ENCODE peak calls at places on chromosomes 4 and X, in six cellular contexts. N is HCT116, D is ovary, U is adrenal gland, B is BE2C, C is endodermal cell. M is an unnamed sample. For H3K4me1, the result is how much of the 10 kb centered on the place peaks cover.

GRCh38 chr4:10861036-10861435 is 176.5 kb upstream of the CLNK start:
- DNase-seq in N (no peak), D (no peak), U (no peak), B (no peak), C (no peak), M (no peak)

GRCh38 chrX:20479896-20480295 is 213.2 kb upstream of the RPS6KA3 start:
- DNase-seq in N (no peak), D (no peak), U (no peak), B (no peak), C (no peak), M (no peak)

GRCh38 chr4:40369437-40370278 is 34.5 kb downstream of the CHRNA9 start:
- DNase-seq in N (no peak), D (no peak), U (no peak), B (no peak), C (no peak), M (no peak)

GRCh38 chr4:73682508-73682907 is 57.9 kb upstream of the CXCL8 start:
- DNase-seq in N (no peak), D (no peak), U (no peak), B (no peak), C (no peak), M (no peak)

GRCh38 chr4:177275999-177276398 is 33.7 kb upstream of the NEIL3 start:
- DNase-seq in N (no peak), D (no peak), U (no peak), B (no peak), C (no peak), M (no peak)

GRCh38 chrX:96407043-96407442 is 277.6 kb upstream of the DIAPH2 start:
- DNase-seq in N (no peak), D (peak), U (peak), B (no peak), C (peak), M (no peak)

GRCh38 chr4:13656569-13656988 is 29.1 kb upstream of the BOD1L1 start:
- DNase-seq in N (no peak), D (peak), U (peak), B (peak), C (peak), M (peak)

GRCh38 chr4:98514930-98515809 is 143.2 kb downstream of the TSPAN5 start:
- DNase-seq in N (no peak), D (no peak), U (no peak), B (no peak), C (peak), M (no peak)

GRCh38 chrX:26649534-26649933 is 433.6 kb downstream of the MAGEB5 start:
- DNase-seq in N (peak), D (no peak), U (no peak), B (peak), C (no peak), M (no peak)

GRCh38 chr4:39758176-39758575 is 60.2 kb downstream of the UBE2K start:
- DNase-seq in N (no peak), D (no peak), U (no peak), B (no peak), C (no peak), M (no peak)

GRCh38 chrX:12197030-12197429 is 58.8 kb downstream of the FRMPD4 start:
- DNase-seq in N (no peak), D (no peak), U (no peak), B (no peak), C (no peak), M (no peak)

GRCh38 chr4:71568131-71568530 is 215.7 kb downstream of the GC start:
- DNase-seq in N (no peak), D (no peak), U (no peak), B (no peak), C (peak), M (no peak)

GRCh38 chr4:151961456-151961855 is 200.6 kb upstream of the GATB start:
- DNase-seq in N (no peak), D (no peak), U (no peak), B (no peak), C (no peak), M (no peak)

GRCh38 chrX:22310779-22311178 is 38.1 kb downstream of the CBLL2 start:
- DNase-seq in N (no peak), D (no peak), U (no peak), B (no peak), C (no peak), M (no peak)

GRCh38 chrX:20383487-20383886 is 116.8 kb upstream of the RPS6KA3 start:
- DNase-seq in N (no peak), D (no peak), U (no peak), B (no peak), C (no peak), M (no peak)

GRCh38 chr4:98780111-98780549 is 121.7 kb upstream of the TSPAN5 start:
- DNase-seq in N (no peak), D (no peak), U (no peak), B (no peak), C (no peak), M (no peak)

GRCh38 chr4:126697748-126698147 is 935.0 kb upstream of the INTU start:
- DNase-seq in N (no peak), D (no peak), U (no peak), B (no peak), C (no peak), M (no peak)

DNA sequence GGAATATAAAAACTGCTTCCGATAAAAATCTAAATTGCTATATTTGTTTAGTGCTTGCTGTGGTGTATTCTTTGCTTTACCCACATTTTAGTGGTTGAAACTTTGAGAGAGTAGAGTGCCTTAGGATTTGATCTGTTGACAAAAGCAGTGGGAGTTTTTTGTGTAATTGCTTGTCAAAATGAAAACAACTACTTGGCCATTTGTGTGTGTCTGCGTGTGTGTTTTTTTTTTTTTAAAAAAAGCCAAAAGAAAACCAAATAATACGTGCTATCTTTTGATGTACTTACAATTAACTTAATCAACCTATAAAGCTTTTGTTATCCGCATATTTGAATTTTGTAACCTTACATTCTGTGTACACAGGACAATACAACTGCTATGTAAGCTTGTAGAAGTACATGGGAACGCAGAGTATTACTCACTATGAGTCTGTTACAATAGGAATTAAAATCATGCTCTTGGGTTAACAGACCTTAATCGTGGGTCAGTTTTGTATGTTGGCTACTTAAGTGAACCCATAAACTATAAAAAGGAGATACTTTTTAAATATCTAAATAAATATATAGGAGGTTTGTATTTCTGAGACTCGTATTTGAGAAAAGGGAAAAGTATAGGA is 353.5 kb downstream of the ARHGAP24 start:
- DNase-seq in N (no peak), D (no peak), U (no peak), B (no peak), C (no peak), M (no peak)
- H3K4me3 ChIP-seq in N (no peak), D (no peak), U (no peak), B (no peak), C (peak), M (peak)

GRCh38 chrX:136205882-136206281 is 45.3 kb downstream of the MAP7D3 start:
- DNase-seq in N (no peak), D (no peak), U (no peak), B (peak), C (peak), M (no peak)
- H3K4me1 ChIP-seq in N (under half), D (under half), U (under half), B (under half), C (under half), M (under half)

DNA sequence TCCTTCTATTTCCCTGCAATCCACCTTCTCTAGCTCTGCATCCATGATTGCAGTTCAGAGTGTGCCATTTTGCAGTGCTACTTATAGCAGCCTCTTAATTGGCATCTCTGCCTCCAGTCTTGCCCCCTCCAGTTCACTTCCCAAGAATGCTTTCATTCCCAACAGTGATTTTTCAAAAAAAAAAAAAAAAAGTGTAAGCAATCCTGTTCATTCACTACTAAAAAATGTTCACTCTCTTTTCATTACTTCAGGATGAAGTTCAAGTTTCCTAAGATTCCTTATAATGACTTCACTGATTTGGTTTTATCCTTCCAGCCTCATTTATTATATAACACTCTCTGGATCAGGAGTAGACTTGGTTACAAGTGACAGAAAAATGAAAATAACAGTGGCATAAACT is 124.7 kb upstream of the LNX1 start:
- DNase-seq in N (no peak), D (no peak), U (no peak), B (no peak), C (no peak), M (no peak)
- H3K4me3 ChIP-seq in N (no peak), D (no peak), U (no peak), B (no peak), C (no peak), M (no peak)

GRCh38 chr4:1171306-1172227 is 816 bp downstream of the SPON2 start:
- DNase-seq in N (no peak), D (peak), U (no peak), B (no peak), C (peak), M (no peak)
- H3K4me1 ChIP-seq in N (under half), D (under half), U (under half), B (under half), C (under half), M (under half)

DNA sequence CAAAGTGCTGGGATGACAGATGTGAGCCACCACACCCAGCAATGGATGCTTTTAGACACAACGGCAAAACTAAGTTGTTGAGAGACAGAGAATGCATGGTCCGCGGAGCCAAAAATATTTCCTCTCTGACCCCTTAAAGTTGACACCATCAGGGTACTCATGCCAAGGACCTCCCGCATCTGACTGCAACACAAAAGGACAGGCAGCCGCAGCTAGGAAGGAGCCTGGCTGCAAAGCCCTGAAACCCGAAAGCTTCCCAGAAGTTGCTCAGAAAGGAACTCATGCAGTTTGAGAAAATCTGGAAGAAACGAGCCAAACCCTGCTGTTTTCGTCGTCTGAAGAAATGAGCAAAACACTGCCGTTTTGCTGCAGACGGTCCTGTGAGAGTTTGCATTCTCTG is 16.5 kb downstream of the DHRSX start:
- DNase-seq in N (no peak), D (no peak), U (no peak), B (no peak), C (no peak), M (no peak)
- H3K4me3 ChIP-seq in N (no peak), D (peak), U (no peak), B (no peak), C (no peak), M (no peak)

GRCh38 chrX:153938226-153938786 is 3.5 kb upstream of the NAA10 start:
- DNase-seq in N (no peak), D (no peak), U (no peak), B (no peak), C (no peak), M (no peak)

GRCh38 chrX:153941331-153942252 is 2.9 kb downstream of the RENBP start:
- DNase-seq in N (no peak), D (no peak), U (no peak), B (no peak), C (no peak), M (no peak)

GRCh38 chrX:153937056-153937455 is 2.2 kb upstream of the NAA10 start:
- DNase-seq in N (no peak), D (no peak), U (no peak), B (no peak), C (no peak), M (no peak)

GRCh38 chrX:153935326-153935851 is 552 bp upstream of the NAA10 start:
- DNase-seq in N (no peak), D (no peak), U (no peak), B (no peak), C (peak), M (no peak)

GRCh38 chrX:153939573-153939972 is 4.7 kb upstream of the NAA10 start:
- DNase-seq in N (no peak), D (no peak), U (no peak), B (no peak), C (no peak), M (no peak)
- H3K4me1 ChIP-seq in N (under half), D (under half), U (under half), B (under half), C (under half), M (under half)

GRCh38 chr4:134202557-134202956 is 968 bp upstream of the PABPC4L start:
- DNase-seq in N (no peak), D (no peak), U (no peak), B (no peak), C (no peak), M (no peak)

GRCh38 chr4:134200811-134201215 is 776 bp downstream of the PABPC4L start:
- DNase-seq in N (no peak), D (no peak), U (no peak), B (peak), C (no peak), M (no peak)

GRCh38 chr4:134201216-134202098 is at the start of gene PABPC4L:
- DNase-seq in N (no peak), D (peak), U (peak), B (peak), C (peak), M (no peak)

DNA sequence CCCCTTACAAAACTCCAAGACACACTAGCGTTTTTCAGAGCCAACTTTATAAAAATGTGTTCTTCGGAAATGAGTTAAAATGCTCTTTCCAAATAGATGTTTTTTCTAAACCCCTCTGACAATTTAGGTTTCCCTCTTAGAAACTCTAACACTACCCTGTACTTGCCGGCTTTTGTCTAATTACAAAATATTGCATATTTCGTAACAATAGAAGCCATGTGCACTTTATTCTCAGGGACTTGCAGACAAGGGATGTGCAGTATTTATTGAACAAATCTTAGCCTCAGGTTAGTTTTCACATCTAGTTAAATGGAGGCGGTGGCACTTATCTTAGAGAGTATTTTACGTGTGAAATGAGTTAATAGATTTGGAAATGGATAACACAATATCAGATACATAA is 547 bp upstream of the PABPC4L start:
- DNase-seq in N (no peak), D (no peak), U (no peak), B (no peak), C (no peak), M (no peak)
- H3K4me3 ChIP-seq in N (no peak), D (peak), U (no peak), B (peak), C (peak), M (no peak)

DNA sequence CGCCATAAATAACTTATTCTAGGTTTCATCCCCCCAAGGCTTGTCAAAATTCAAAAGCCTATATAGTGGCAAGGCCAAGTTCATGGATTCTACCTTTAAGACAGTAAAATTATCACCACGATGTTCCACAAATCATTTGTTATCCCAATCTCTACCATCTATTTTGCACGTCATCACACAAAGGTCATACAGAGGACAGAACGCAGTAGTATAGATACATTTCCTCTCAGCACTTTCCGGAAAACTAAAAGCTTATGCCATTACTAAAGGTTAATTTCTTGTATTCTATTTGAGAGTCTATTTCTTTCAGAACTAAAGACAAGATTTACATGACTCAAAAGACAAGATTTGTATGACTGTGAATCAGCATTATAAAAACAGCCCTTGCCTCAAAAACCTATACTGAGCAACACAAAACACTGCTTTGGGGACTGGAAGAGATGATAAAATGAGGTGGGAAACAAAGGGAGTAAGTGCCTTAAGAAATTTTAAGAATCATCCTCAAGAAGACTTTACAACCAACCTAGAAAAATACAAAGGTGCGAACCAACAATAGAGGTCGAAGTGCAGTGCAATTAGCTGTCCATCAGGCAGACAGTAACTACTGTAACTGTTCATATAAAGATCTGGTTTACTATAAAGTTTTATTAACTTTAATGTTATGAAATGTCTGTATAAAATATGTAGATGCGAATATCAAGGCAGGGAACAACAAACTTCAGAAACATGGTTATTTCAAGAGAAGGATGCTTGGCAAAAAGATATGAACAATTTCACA is 7.6 kb downstream of the UBE2D3 start:
- DNase-seq in N (no peak), D (no peak), U (no peak), B (no peak), C (no peak), M (no peak)
- H3K4me1 ChIP-seq in N (half or more), D (under half), U (half or more), B (under half), C (under half), M (half or more)

GRCh38 chr4:183391204-183391603 is 53.2 kb upstream of the CDKN2AIP start:
- DNase-seq in N (no peak), D (no peak), U (no peak), B (no peak), C (peak), M (no peak)

GRCh38 chr4:183392377-183392776 is 52.1 kb upstream of the CDKN2AIP start:
- DNase-seq in N (no peak), D (no peak), U (no peak), B (no peak), C (no peak), M (no peak)

GRCh38 chr4:183388777-183389176 is 55.7 kb upstream of the CDKN2AIP start:
- DNase-seq in N (no peak), D (no peak), U (no peak), B (no peak), C (no peak), M (no peak)

GRCh38 chr4:183388021-183388420 is 56.4 kb upstream of the CDKN2AIP start:
- DNase-seq in N (no peak), D (no peak), U (no peak), B (no peak), C (no peak), M (no peak)

DNA sequence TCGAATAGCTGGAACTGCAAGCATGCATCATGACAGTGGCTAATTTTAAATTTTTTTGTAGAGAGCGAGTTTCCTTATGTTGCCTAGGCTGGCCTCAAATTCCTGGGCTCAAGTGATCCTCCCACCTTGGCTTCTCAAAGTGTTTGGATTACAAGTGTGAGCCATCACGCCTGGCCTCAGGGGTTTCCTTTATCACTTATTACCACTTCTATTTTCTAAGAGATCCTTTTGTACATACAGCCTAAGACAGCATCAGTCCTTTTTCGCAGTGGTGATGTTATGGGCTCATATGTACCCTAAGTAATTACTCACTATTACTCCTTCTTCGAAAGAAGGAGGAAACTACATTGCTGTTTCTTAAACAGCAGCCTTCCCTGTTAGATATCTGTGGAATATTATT is 54.1 kb upstream of the CDKN2AIP start:
- DNase-seq in N (no peak), D (no peak), U (no peak), B (no peak), C (no peak), M (no peak)
- H3K4me3 ChIP-seq in N (no peak), D (no peak), U (no peak), B (no peak), C (peak), M (no peak)

DNA sequence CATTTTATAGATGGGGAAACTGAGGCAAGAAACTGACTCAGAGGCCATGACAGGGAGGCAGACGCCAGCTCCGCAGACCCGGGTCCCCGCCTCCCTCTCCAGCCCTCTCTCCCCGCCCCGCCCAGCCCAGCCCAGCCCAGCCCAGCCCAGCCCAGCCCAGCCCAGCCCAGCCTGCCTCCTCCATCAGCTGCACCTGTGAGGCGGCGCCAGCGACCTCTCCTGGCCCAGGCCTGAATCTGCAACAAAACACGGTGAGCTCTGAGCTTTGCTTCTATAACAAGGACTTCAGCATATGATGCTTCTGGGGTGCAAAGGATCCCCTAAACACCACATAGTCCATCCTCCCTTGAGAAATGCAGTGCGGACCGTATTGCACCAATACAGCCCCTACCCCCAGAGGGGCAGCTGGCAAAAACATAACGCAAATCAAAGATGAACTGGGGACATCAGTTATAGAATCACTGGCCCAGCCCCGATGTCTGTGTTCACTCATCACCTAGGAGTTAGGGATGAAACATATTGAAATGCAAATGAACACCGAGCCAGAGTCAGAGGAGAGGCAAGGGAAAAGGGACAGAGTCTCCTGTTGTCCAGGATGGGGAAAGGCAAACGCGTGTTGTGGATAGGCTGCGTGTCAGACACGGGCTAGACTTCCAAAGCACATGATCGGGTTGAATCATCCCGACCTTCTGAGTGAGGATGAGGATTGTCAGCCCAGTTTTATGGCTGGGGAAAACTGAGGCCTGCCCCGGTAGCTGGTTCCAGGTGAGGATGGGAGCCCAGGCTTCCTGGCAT is 216.1 kb upstream of the PSAPL1 start:
- DNase-seq in N (peak), D (no peak), U (no peak), B (peak), C (peak), M (no peak)
- H3K4me1 ChIP-seq in N (under half), D (under half), U (under half), B (under half), C (under half), M (under half)